ENCODE peak calls at places on chromosome 12, in six cellular contexts. Z is uterus, T is fibroblast of the aortic adventitia, Q is lower lobe of right lung, O is HepG2, L is psoas muscle. D is an unnamed sample.

GRCh38 chr12:62995097-62995496 is 60.1 kb upstream of the PPM1H start:
- DNase-seq in O (no peak), Z (no peak), L (no peak), Q (no peak), T (no peak), D (no peak)

GRCh38 chr12:26121841-26122680 is 2.8 kb downstream of the BHLHE41 start:
- DNase-seq in T (peak; percentile 20), Z (no peak), O (no peak), Q (peak; percentile 67), L (peak; percentile 66), D (peak; percentile 57)

GRCh38 chr12:58915634-58916033 is 4.7 kb downstream of the LRIG3 start:
- DNase-seq in Z (peak; percentile 63), L (no peak), T (peak; percentile 87), Q (no peak), O (no peak), D (peak; percentile 76)

GRCh38 chr12:20629414-20630156 is 65.5 kb upstream of the SLCO1C1 start:
- DNase-seq in L (no peak), Z (no peak), Q (no peak), T (peak; percentile 60), O (peak; percentile 84), D (peak; percentile 57)

GRCh38 chr12:79067977-79068376 is 203.4 kb downstream of the SYT1 start:
- DNase-seq in Z (no peak), L (no peak), O (no peak), T (no peak), Q (no peak), D (no peak)

GRCh38 chr12:121858662-121859572 is at the start of gene HPD:
- DNase-seq in T (peak; percentile 95), Z (peak; percentile 88), Q (no peak), L (peak; percentile 82), O (peak; percentile 91), D (peak; percentile 46)

GRCh38 chr12:121580959-121581680 is at the start of gene KDM2B:
- DNase-seq in T (peak; percentile 64), Q (no peak), L (no peak), Z (peak; percentile 38), O (peak; percentile 63), D (peak; percentile 14)

GRCh38 chr12:124475295-124476010 is 92.0 kb downstream of the NCOR2 start:
- DNase-seq in T (no peak), Z (no peak), Q (no peak), L (peak; percentile 59), O (no peak), D (no peak)

GRCh38 chr12:124976999-124977398 is 11.9 kb downstream of the DHX37 start:
- DNase-seq in Q (no peak), L (no peak), T (no peak), O (no peak), Z (no peak), D (no peak)

GRCh38 chr12:42332301-42332894 is 6.4 kb downstream of the PPHLN1 start:
- DNase-seq in Q (no peak), O (peak; percentile 34), Z (peak; percentile 28), T (peak; percentile 69), L (no peak), D (no peak)

GRCh38 chr12:130428116-130428515 is 90.4 kb downstream of the PIWIL1 start:
- DNase-seq in Z (no peak), L (no peak), Q (no peak), O (no peak), T (no peak), D (peak; percentile 33)

GRCh38 chr12:63937381-63938168 is 93.1 kb downstream of the SRGAP1 start:
- DNase-seq in T (no peak), Q (no peak), L (no peak), Z (no peak), O (no peak), D (no peak)

GRCh38 chr12:95870897-95871296 is 12.1 kb downstream of the SNRPF start:
- DNase-seq in Z (no peak), Q (no peak), O (peak; percentile 6), T (no peak), L (no peak), D (no peak)

GRCh38 chr12:115511305-115511704 is 766.2 kb downstream of the MED13L start:
- DNase-seq in Z (no peak), T (no peak), Q (no peak), O (no peak), L (no peak), D (no peak)

GRCh38 chr12:70831538-70831937 is 89.0 kb downstream of the PTPRR start:
- DNase-seq in L (no peak), Q (no peak), Z (no peak), O (no peak), T (peak; percentile 45), D (no peak)

GRCh38 chr12:89348894-89349669 is 3.2 kb downstream of the DUSP6 start:
- DNase-seq in Q (no peak), T (no peak), L (no peak), Z (no peak), O (no peak), D (no peak)
- H3K4me3 ChIP-seq in Q (peak overlapping the region; percentile 89), T (peak overlapping the region; percentile 91), L (peak overlapping the region; percentile 77), Z (no peak overlapping the region), O (peak overlapping the region; percentile 98), D (no peak overlapping the region)

GRCh38 chr12:10389941-10390340 is at the start of gene KLRK1:
- DNase-seq in Q (no peak), T (no peak), Z (no peak), L (no peak), O (no peak), D (no peak)

GRCh38 chr12:10395390-10395998 is 5.7 kb upstream of the KLRK1 start:
- DNase-seq in O (peak; percentile 85), Z (no peak), Q (no peak), T (peak; percentile 72), L (no peak), D (peak; percentile 84)

GRCh38 chr12:10393291-10393690 is 3.5 kb upstream of the KLRK1 start:
- DNase-seq in O (no peak), Q (no peak), Z (no peak), L (no peak), T (no peak), D (no peak)

GRCh38 chr12:10388611-10389010 is 1.2 kb downstream of the KLRK1 start:
- DNase-seq in Z (no peak), L (no peak), Q (no peak), T (no peak), O (no peak), D (no peak)

GRCh38 chr12:10392394-10392930 is 2.6 kb upstream of the KLRK1 start:
- DNase-seq in T (peak; percentile 96), Q (peak; percentile 59), O (no peak), L (peak; percentile 65), Z (no peak), D (no peak)
- H3K4me3 ChIP-seq in T (no peak overlapping the region), Q (no peak overlapping the region), O (no peak overlapping the region), L (no peak overlapping the region), Z (no peak overlapping the region), D (no peak overlapping the region)

DNA sequence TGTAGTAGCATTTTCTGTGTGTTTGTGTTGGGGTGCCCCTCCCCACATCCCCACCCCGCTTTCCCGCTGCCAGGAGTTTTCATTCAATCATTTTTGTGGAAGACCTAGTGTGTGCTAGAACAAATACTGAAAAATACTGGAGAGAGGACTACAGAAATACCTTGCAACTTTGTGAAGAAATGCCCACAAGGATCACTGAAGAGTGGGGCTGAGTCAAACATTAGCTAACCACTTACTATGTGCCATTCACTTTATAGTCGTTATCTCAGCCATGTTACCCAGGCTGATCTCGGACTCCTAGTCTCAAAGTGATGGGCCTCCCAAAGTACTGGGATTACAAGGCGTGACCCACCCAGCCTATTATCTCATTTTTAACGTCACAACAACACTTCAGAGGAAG is 559 bp upstream of the LMBR1L start:
- DNase-seq in T (no peak), O (no peak), Z (no peak), L (no peak), Q (no peak), D (no peak)
- H3K4me3 ChIP-seq in T (peak overlapping the region; percentile 61), O (peak overlapping the region; percentile 95), Z (peak overlapping the region; percentile 31), L (peak overlapping the region; percentile 77), Q (peak overlapping the region; percentile 82), D (peak overlapping the region; percentile 59)

GRCh38 chr12:7444537-7444936 is 584 bp upstream of the CD163L1 start:
- DNase-seq in Z (no peak), Q (no peak), O (no peak), L (no peak), T (no peak), D (no peak)

GRCh38 chr12:7441216-7441615 is 2.7 kb downstream of the CD163L1 start:
- DNase-seq in Z (no peak), T (no peak), L (no peak), O (no peak), Q (no peak), D (no peak)

GRCh38 chr12:7444076-7444475 is at the start of gene CD163L1:
- DNase-seq in O (no peak), Z (no peak), L (no peak), Q (no peak), T (no peak), D (no peak)

GRCh38 chr12:7434670-7435069 is 9.3 kb downstream of the CD163L1 start:
- DNase-seq in Z (no peak), T (no peak), Q (no peak), O (no peak), L (no peak), D (no peak)

DNA sequence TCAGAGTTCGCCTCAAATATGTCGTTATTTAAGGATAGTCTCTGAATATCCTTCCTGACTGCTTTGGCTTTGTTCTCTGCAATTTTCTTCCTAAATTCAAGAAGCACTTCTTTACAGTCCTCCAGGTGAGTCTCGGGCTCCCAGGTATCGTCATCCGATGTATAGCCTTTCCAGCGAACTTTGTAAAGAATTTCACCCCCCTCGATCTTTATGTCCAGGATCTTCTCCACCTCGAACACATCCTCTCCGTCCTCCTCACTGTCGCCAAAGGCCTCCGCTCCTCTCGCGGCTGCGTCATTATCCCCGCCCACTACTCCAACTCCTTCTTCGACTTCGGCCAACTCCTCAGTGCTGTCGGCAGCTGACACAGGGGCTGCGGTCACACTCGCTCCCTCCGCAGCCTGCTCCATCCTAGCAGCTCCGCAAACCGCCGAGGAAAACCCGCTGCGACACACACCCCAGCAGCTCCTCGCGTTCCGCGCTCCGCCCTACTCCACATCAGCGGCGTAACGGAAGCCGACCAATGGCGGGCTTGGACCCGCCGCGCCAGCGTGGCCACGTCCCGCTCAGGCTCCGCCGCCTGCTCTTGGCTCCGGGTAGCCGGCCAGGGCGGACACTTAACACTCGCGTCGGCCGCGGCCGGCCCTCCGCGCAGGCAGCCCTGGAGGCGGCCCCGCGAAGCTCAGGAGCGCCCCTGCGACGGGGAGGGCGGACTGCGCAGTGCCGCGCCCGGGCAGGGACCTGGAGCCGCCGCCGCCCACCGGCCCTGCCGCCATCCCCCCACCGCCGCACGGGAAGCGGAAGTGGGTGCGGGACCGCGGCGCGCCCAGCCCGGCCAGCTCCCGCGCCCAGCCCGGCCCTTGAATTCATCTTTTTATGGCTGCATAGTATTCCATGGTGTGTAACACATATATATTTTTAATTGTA is 4.1 kb downstream of the CD163L1 start:
- DNase-seq in T (peak; percentile 46), Z (no peak), L (no peak), Q (peak; percentile 61), O (no peak), D (no peak)
- H3K4me3 ChIP-seq in T (peak overlapping the region; percentile 60), Z (no peak overlapping the region), L (peak overlapping the region; percentile 7), Q (peak overlapping the region; percentile 22), O (no peak overlapping the region), D (no peak overlapping the region)